ENCODE peak calls at places on chromosomes 1 and 21, in four cellular contexts. Y is cardiac fibroblast, Z is endothelial cell, A is foreskin fibroblast. E is an unnamed sample.

GRCh38 chr1:246279402-246279801 is 227.7 kb downstream of the SMYD3 start:
- DNase-seq in Z (no peak), A (no peak), Y (no peak), E (no peak)

GRCh38 chr1:29590583-29591555 is 354.5 kb downstream of the PTPRU start:
- DNase-seq in Y (no peak), A (no peak), Z (no peak), E (no peak)

GRCh38 chr1:202205523-202206190 is 12.1 kb downstream of the LGR6 start:
- DNase-seq in Z (peak; percentile 45), A (no peak), Y (peak; percentile 15), E (no peak)

GRCh38 chr1:154178856-154179811 is 12.8 kb downstream of the TPM3 start:
- DNase-seq in Y (peak; percentile 44), A (no peak), Z (no peak), E (no peak)

GRCh38 chr1:235313262-235313661 is 14.7 kb downstream of the ARID4B start:
- DNase-seq in Y (no peak), Z (no peak), A (no peak), E (no peak)

GRCh38 chr1:151972533-151973270 is 21.0 kb downstream of the S100A10 start:
- DNase-seq in Y (peak; percentile 76), A (peak; percentile 92), Z (no peak), E (no peak)

GRCh38 chr21:30126575-30126974 is 40.0 kb downstream of the CLDN17 start:
- DNase-seq in Z (no peak), A (no peak), Y (no peak), E (no peak)

GRCh38 chr1:21317035-21317689 is 26.9 kb upstream of the ECE1 start:
- DNase-seq in A (peak; percentile 96), Z (no peak), Y (peak; percentile 90), E (no peak)

GRCh38 chr1:108119500-108119899 is 80.6 kb downstream of the SLC25A24 start:
- DNase-seq in Z (no peak), Y (no peak), A (no peak), E (no peak)

GRCh38 chr1:37493336-37494098 is 19.1 kb downstream of the ZC3H12A start:
- DNase-seq in Y (no peak), A (no peak), Z (no peak), E (no peak)

GRCh38 chr1:243931957-243932356 is 81.9 kb upstream of the AKT3 start:
- DNase-seq in Z (no peak), A (no peak), Y (no peak), E (no peak)

GRCh38 chr21:41009398-41010177 is 158.4 kb upstream of the BACE2 start:
- DNase-seq in A (no peak), Y (no peak), Z (no peak), E (no peak)

GRCh38 chr21:36188937-36189336 is 32.3 kb downstream of the DOP1B start:
- DNase-seq in A (no peak), Z (no peak), Y (no peak), E (no peak)

GRCh38 chr1:53086504-53087070 is 24.6 kb downstream of the PODN start:
- DNase-seq in Z (no peak), Y (no peak), A (peak; percentile 28), E (no peak)

GRCh38 chr21:25370311-25370744 is 237.0 kb downstream of the MRPL39 start:
- DNase-seq in A (peak; percentile 95), Y (peak; percentile 82), Z (no peak), E (no peak)

GRCh38 chr1:7953850-7954609 is 7.5 kb upstream of the PARK7 start:
- DNase-seq in Z (peak; percentile 43), A (peak; percentile 96), Y (peak; percentile 93), E (no peak)

GRCh38 chr1:2822621-2823145 is 21.2 kb upstream of the TTC34 start:
- DNase-seq in A (no peak), Y (no peak), Z (no peak), E (no peak)

GRCh38 chr1:44297695-44298400 is 57.2 kb downstream of the ERI3 start:
- DNase-seq in A (no peak), Y (no peak), Z (no peak), E (no peak)

GRCh38 chr1:42942444-42942843 is 16.2 kb downstream of the SLC2A1 start:
- DNase-seq in A (no peak), Z (no peak), Y (no peak), E (no peak)

GRCh38 chr1:178124115-178124514 is 30.2 kb downstream of the RASAL2 start:
- DNase-seq in A (no peak), Y (no peak), Z (no peak), E (no peak)

GRCh38 chr1:56877973-56878372 is 23.4 kb downstream of the C8A start:
- DNase-seq in Z (no peak), Y (peak; percentile 34), A (peak; percentile 56), E (no peak)

GRCh38 chr1:23424171-23424959 is at the start of gene TCEA3:
- DNase-seq in Z (no peak), Y (no peak), A (peak; percentile 36), E (no peak)

GRCh38 chr1:205598841-205599666 is 32.8 kb downstream of the ELK4 start:
- DNase-seq in A (peak; percentile 62), Z (peak; percentile 50), Y (peak; percentile 99), E (no peak)

GRCh38 chr1:2350486-2350885 is 40.9 kb downstream of the MORN1 start:
- DNase-seq in Z (no peak), Y (no peak), A (no peak), E (no peak)

GRCh38 chr1:101438359-101438758 is 201.5 kb downstream of the S1PR1 start:
- DNase-seq in A (no peak), Z (peak; percentile 15), Y (peak; percentile 12), E (no peak)

GRCh38 chr1:6757719-6758435 is 27.4 kb upstream of the CAMTA1 start:
- DNase-seq in A (no peak), Z (no peak), Y (peak; percentile 27), E (no peak)

GRCh38 chr1:6281511-6282402 is 20.9 kb upstream of the GPR153 start:
- DNase-seq in Y (no peak), Z (no peak), A (peak; percentile 26), E (peak; percentile 70)

GRCh38 chr1:53321366-53321765 is 6.5 kb downstream of the LRP8 start:
- DNase-seq in Y (no peak), A (no peak), Z (peak; percentile 69), E (peak; percentile 22)

GRCh38 chr1:1573843-1574720 is 581 bp downstream of the SSU72 start:
- DNase-seq in Y (peak; percentile 70), Z (peak; percentile 69), A (peak; percentile 85), E (no peak)

GRCh38 chr1:226868726-226869125 is 1.7 kb upstream of the PSEN2 start:
- DNase-seq in Z (no peak), Y (no peak), A (no peak), E (no peak)

GRCh38 chr1:191290441-191290840 is 812.8 kb upstream of the BRINP3 start:
- DNase-seq in Y (no peak), A (no peak), Z (no peak), E (no peak)

GRCh38 chr1:6262570-6263420 is 1.9 kb upstream of the GPR153 start:
- DNase-seq in Z (no peak), Y (peak; percentile 63), A (peak; percentile 78), E (no peak)

GRCh38 chr1:247908761-247909160 is 11.3 kb upstream of the OR2T8 start:
- DNase-seq in A (no peak), Z (no peak), Y (no peak), E (no peak)

GRCh38 chr21:39185157-39185556 is 1.9 kb upstream of the PSMG1 start:
- DNase-seq in Z (no peak), Y (no peak), A (no peak), E (no peak)

GRCh38 chr1:84996846-84997666 is at the start of gene MCOLN2:
- DNase-seq in Y (no peak), A (peak; percentile 72), Z (peak; percentile 48), E (peak; percentile 62)

GRCh38 chr1:90723561-90724108 is 6.5 kb upstream of the BARHL2 start:
- DNase-seq in Z (peak; percentile 78), Y (no peak), A (no peak), E (no peak)

GRCh38 chr1:44302557-44302956 is 52.5 kb downstream of the ERI3 start:
- DNase-seq in Y (no peak), Z (no peak), A (no peak), E (no peak)

GRCh38 chr1:232377494-232377770 is 252.5 kb downstream of the SIPA1L2 start:
- DNase-seq in A (peak; percentile 4), Z (no peak), Y (peak; percentile 57), E (no peak)

GRCh38 chr1:221356693-221357092 is 385.2 kb downstream of the DUSP10 start:
- DNase-seq in A (no peak), Y (no peak), Z (no peak), E (no peak)
- TF ChIP-seq CTCF in A (no peak), Y (no peak), Z (no peak), E (peak; percentile 17)

GRCh38 chr1:15005116-15005515 is 148.4 kb upstream of the TMEM51 start:
- DNase-seq in A (peak; percentile 31), Y (no peak), Z (no peak), E (no peak)
- TF ChIP-seq CTCF in A (no peak), Y (no peak), Z (no peak), E (no peak)

GRCh38 chr1:162475539-162476185 is 22.0 kb upstream of the UHMK1 start:
- DNase-seq in Z (no peak), Y (no peak), A (no peak), E (no peak)
- TF ChIP-seq CTCF in Z (no peak), Y (no peak), A (no peak), E (no peak)

GRCh38 chr1:54403377-54403776 is 2.8 kb downstream of the SSBP3 start:
- DNase-seq in Z (no peak), Y (no peak), A (no peak), E (no peak)
- TF ChIP-seq CTCF in Z (no peak), Y (no peak), A (no peak), E (no peak)

GRCh38 chr1:32609180-32609579 is 41.2 kb downstream of the ZBTB8OS start:
- DNase-seq in Z (no peak), A (no peak), Y (no peak), E (no peak)
- TF ChIP-seq CTCF in Z (no peak), A (no peak), Y (no peak), E (no peak)

GRCh38 chr1:94014087-94014486 is 104.9 kb upstream of the GCLM start:
- DNase-seq in Z (no peak), Y (no peak), A (no peak), E (no peak)
- TF ChIP-seq CTCF in Z (no peak), Y (no peak), A (no peak), E (no peak)

DNA sequence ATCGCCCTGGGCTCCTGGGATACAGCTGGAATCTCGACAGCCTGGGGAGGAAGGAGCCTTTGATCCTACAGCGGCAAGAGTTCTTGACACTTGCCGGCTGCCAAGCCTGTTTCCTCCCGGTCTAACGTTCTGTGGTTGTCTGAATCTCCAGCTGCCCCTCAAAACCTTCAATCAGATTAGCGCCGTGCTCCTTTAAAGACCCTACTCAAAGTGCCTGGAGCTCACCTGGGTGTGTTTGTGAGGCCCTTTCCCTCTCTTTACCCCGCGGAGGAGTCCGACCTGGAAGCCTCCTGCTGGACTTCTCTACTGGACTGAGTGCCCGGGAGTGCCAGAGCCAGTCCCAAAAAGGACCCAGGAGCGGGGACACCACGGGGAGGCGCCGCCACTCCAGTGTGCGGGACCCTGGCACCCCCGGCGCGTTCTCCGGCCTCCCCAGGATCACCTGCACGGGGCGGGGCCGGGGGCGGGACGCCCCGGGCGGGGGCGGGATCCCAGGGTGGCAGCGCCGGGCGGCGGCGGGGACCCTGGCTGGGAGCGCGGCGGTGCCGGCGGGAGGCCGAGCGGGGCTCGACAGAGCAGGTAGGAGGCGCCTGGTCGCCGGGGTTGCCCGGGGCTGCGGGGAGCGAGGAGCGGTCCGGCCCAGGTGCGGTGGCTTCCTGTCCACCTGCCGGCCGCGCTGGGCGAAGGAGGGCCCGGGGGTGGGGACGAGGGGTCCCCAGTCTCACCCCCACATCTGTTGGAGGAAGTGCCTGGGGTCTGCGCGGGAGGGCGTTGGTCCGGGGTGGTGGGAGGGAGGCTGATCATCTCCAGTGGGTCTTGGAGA is at the start of gene NCMAP:
- DNase-seq in A (peak; percentile 23), Z (peak; percentile 19), Y (no peak), E (no peak)
- TF ChIP-seq CTCF in A (no peak), Z (no peak), Y (no peak), E (no peak)